ENCODE peak calls at places on chromosomes 12 and 14, in ten cellular contexts. One of them, this sample, is unnamed.

GRCh38 chr14:65229431-65230286 is 127.3 kb upstream of the MAX start:
- DNase-seq in activated T-cell treated with anti-CD3 and anti-CD28 coated beads, Interleukin-2, amount 50 U/mL, for 4 hours: peak; percentile 25
- DNase-seq in mammary epithelial cell: peak; percentile 41
- DNase-seq in nucleus accumbens: peak; percentile 45
- DNase-seq in WTC11: peak; percentile 61
- DNase-seq in progenitor cell of endocrine pancreas: no peak
- DNase-seq in activated naive CD4-positive, alpha-beta T cell: no peak
- DNase-seq in kidney epithelial cell: no peak
- DNase-seq in cardiac septum: peak; percentile 86
- DNase-seq in neural progenitor cell: peak; percentile 68
- DNase-seq in this sample: peak; percentile 44

GRCh38 chr12:67885370-67886169 is 103.7 kb upstream of the IFNG-AS1 start:
- DNase-seq in activated T-cell treated with anti-CD3 and anti-CD28 coated beads, Interleukin-2, amount 50 U/mL, for 4 hours: no peak
- DNase-seq in mammary epithelial cell: no peak
- DNase-seq in nucleus accumbens: no peak
- DNase-seq in WTC11: no peak
- DNase-seq in progenitor cell of endocrine pancreas: no peak
- DNase-seq in activated naive CD4-positive, alpha-beta T cell: no peak
- DNase-seq in kidney epithelial cell: peak; percentile 26
- DNase-seq in cardiac septum: no peak
- DNase-seq in neural progenitor cell: no peak
- DNase-seq in this sample: no peak

GRCh38 chr14:53399057-53399456 is 245.9 kb upstream of the DDHD1 start:
- DNase-seq in activated T-cell treated with anti-CD3 and anti-CD28 coated beads, Interleukin-2, amount 50 U/mL, for 4 hours: no peak
- DNase-seq in mammary epithelial cell: no peak
- DNase-seq in nucleus accumbens: no peak
- DNase-seq in WTC11: peak; percentile 58
- DNase-seq in progenitor cell of endocrine pancreas: no peak
- DNase-seq in activated naive CD4-positive, alpha-beta T cell: no peak
- DNase-seq in kidney epithelial cell: no peak
- DNase-seq in cardiac septum: no peak
- DNase-seq in neural progenitor cell: peak; percentile 54
- DNase-seq in this sample: no peak

GRCh38 chr14:50542941-50543418 is 10.6 kb upstream of the MAP4K5 start:
- DNase-seq in activated T-cell treated with anti-CD3 and anti-CD28 coated beads, Interleukin-2, amount 50 U/mL, for 4 hours: peak; percentile 18
- DNase-seq in mammary epithelial cell: peak; percentile 60
- DNase-seq in nucleus accumbens: no peak
- DNase-seq in WTC11: no peak
- DNase-seq in progenitor cell of endocrine pancreas: no peak
- DNase-seq in activated naive CD4-positive, alpha-beta T cell: no peak
- DNase-seq in kidney epithelial cell: no peak
- DNase-seq in cardiac septum: no peak
- DNase-seq in neural progenitor cell: peak; percentile 66
- DNase-seq in this sample: peak; percentile 50

GRCh38 chr14:32865827-32866376 is 72.8 kb upstream of the NPAS3 start:
- DNase-seq in activated T-cell treated with anti-CD3 and anti-CD28 coated beads, Interleukin-2, amount 50 U/mL, for 4 hours: no peak
- DNase-seq in mammary epithelial cell: no peak
- DNase-seq in nucleus accumbens: no peak
- DNase-seq in WTC11: no peak
- DNase-seq in progenitor cell of endocrine pancreas: no peak
- DNase-seq in activated naive CD4-positive, alpha-beta T cell: no peak
- DNase-seq in kidney epithelial cell: no peak
- DNase-seq in cardiac septum: no peak
- DNase-seq in neural progenitor cell: no peak
- DNase-seq in this sample: no peak

GRCh38 chr14:21308479-21309237 is 28.8 kb downstream of the RPGRIP1 start:
- DNase-seq in activated T-cell treated with anti-CD3 and anti-CD28 coated beads, Interleukin-2, amount 50 U/mL, for 4 hours: peak; percentile 72
- DNase-seq in mammary epithelial cell: peak; percentile 93
- DNase-seq in nucleus accumbens: no peak
- DNase-seq in WTC11: peak; percentile 87
- DNase-seq in progenitor cell of endocrine pancreas: peak; percentile 67
- DNase-seq in activated naive CD4-positive, alpha-beta T cell: peak; percentile 34
- DNase-seq in kidney epithelial cell: peak; percentile 83
- DNase-seq in cardiac septum: peak; percentile 81
- DNase-seq in neural progenitor cell: peak; percentile 97
- DNase-seq in this sample: peak; percentile 87

GRCh38 chr14:55191101-55191880 is at the start of gene DLGAP5:
- DNase-seq in activated T-cell treated with anti-CD3 and anti-CD28 coated beads, Interleukin-2, amount 50 U/mL, for 4 hours: peak; percentile 78
- DNase-seq in mammary epithelial cell: peak; percentile 97
- DNase-seq in nucleus accumbens: peak; percentile 8
- DNase-seq in WTC11: peak; percentile 93
- DNase-seq in progenitor cell of endocrine pancreas: peak; percentile 78
- DNase-seq in activated naive CD4-positive, alpha-beta T cell: peak; percentile 55
- DNase-seq in kidney epithelial cell: peak; percentile 93
- DNase-seq in cardiac septum: peak; percentile 96
- DNase-seq in neural progenitor cell: peak; percentile 97
- DNase-seq in this sample: peak; percentile 95

GRCh38 chr12:53601296-53601847 is 24.8 kb downstream of the ATF7 start:
- DNase-seq in activated T-cell treated with anti-CD3 and anti-CD28 coated beads, Interleukin-2, amount 50 U/mL, for 4 hours: no peak
- DNase-seq in mammary epithelial cell: no peak
- DNase-seq in nucleus accumbens: no peak
- DNase-seq in WTC11: no peak
- DNase-seq in progenitor cell of endocrine pancreas: no peak
- DNase-seq in activated naive CD4-positive, alpha-beta T cell: no peak
- DNase-seq in kidney epithelial cell: no peak
- DNase-seq in cardiac septum: no peak
- DNase-seq in neural progenitor cell: no peak
- DNase-seq in this sample: no peak

GRCh38 chr14:52790011-52790755 is 1.2 kb downstream of the GNPNAT1 start:
- DNase-seq in activated T-cell treated with anti-CD3 and anti-CD28 coated beads, Interleukin-2, amount 50 U/mL, for 4 hours: no peak
- DNase-seq in mammary epithelial cell: no peak
- DNase-seq in nucleus accumbens: no peak
- DNase-seq in WTC11: no peak
- DNase-seq in progenitor cell of endocrine pancreas: no peak
- DNase-seq in activated naive CD4-positive, alpha-beta T cell: no peak
- DNase-seq in kidney epithelial cell: no peak
- DNase-seq in cardiac septum: no peak
- DNase-seq in neural progenitor cell: peak; percentile 34
- DNase-seq in this sample: no peak

GRCh38 chr14:76810953-76811400 is 1.7 kb downstream of the ANGEL1 start:
- DNase-seq in activated T-cell treated with anti-CD3 and anti-CD28 coated beads, Interleukin-2, amount 50 U/mL, for 4 hours: no peak
- DNase-seq in mammary epithelial cell: peak; percentile 26
- DNase-seq in nucleus accumbens: no peak
- DNase-seq in WTC11: no peak
- DNase-seq in progenitor cell of endocrine pancreas: no peak
- DNase-seq in activated naive CD4-positive, alpha-beta T cell: no peak
- DNase-seq in kidney epithelial cell: no peak
- DNase-seq in cardiac septum: no peak
- DNase-seq in neural progenitor cell: peak; percentile 31
- DNase-seq in this sample: peak; percentile 27

GRCh38 chr12:16112626-16113560 is 164.6 kb downstream of the SLC15A5 start:
- DNase-seq in activated T-cell treated with anti-CD3 and anti-CD28 coated beads, Interleukin-2, amount 50 U/mL, for 4 hours: no peak
- DNase-seq in mammary epithelial cell: no peak
- DNase-seq in nucleus accumbens: no peak
- DNase-seq in WTC11: peak; percentile 43
- DNase-seq in progenitor cell of endocrine pancreas: no peak
- DNase-seq in activated naive CD4-positive, alpha-beta T cell: no peak
- DNase-seq in kidney epithelial cell: no peak
- DNase-seq in cardiac septum: no peak
- DNase-seq in neural progenitor cell: peak; percentile 54
- DNase-seq in this sample: peak; percentile 32

GRCh38 chr14:37257651-37258050 is 59.9 kb downstream of the MIPOL1 start:
- DNase-seq in activated T-cell treated with anti-CD3 and anti-CD28 coated beads, Interleukin-2, amount 50 U/mL, for 4 hours: no peak
- DNase-seq in mammary epithelial cell: no peak
- DNase-seq in nucleus accumbens: no peak
- DNase-seq in WTC11: no peak
- DNase-seq in progenitor cell of endocrine pancreas: no peak
- DNase-seq in activated naive CD4-positive, alpha-beta T cell: no peak
- DNase-seq in kidney epithelial cell: no peak
- DNase-seq in cardiac septum: no peak
- DNase-seq in neural progenitor cell: no peak
- DNase-seq in this sample: no peak

GRCh38 chr14:30443368-30444007 is 115.5 kb upstream of the G2E3 start:
- DNase-seq in activated T-cell treated with anti-CD3 and anti-CD28 coated beads, Interleukin-2, amount 50 U/mL, for 4 hours: no peak
- DNase-seq in mammary epithelial cell: peak; percentile 12
- DNase-seq in nucleus accumbens: no peak
- DNase-seq in WTC11: no peak
- DNase-seq in progenitor cell of endocrine pancreas: no peak
- DNase-seq in activated naive CD4-positive, alpha-beta T cell: no peak
- DNase-seq in kidney epithelial cell: peak; percentile 5
- DNase-seq in cardiac septum: no peak
- DNase-seq in neural progenitor cell: peak; percentile 69
- DNase-seq in this sample: no peak

GRCh38 chr12:111664510-111664909 is 21.2 kb downstream of the BRAP start:
- DNase-seq in activated T-cell treated with anti-CD3 and anti-CD28 coated beads, Interleukin-2, amount 50 U/mL, for 4 hours: no peak
- DNase-seq in mammary epithelial cell: no peak
- DNase-seq in nucleus accumbens: no peak
- DNase-seq in WTC11: no peak
- DNase-seq in progenitor cell of endocrine pancreas: no peak
- DNase-seq in activated naive CD4-positive, alpha-beta T cell: no peak
- DNase-seq in kidney epithelial cell: no peak
- DNase-seq in cardiac septum: no peak
- DNase-seq in neural progenitor cell: peak; percentile 16
- DNase-seq in this sample: no peak

This sample was measured in BE2C.